ENCODE peak calls at places on chromosomes 6 and 20, in nine cellular contexts. N is kidney tubule cell; M is midbrain; G is prostate gland; P is cardiac muscle cell; E is DMS153; D is CD4-positive, alpha-beta memory T cell; Z is GM12891; I is activated CD4-positive, alpha-beta T cell treated with anti-CD3 and anti-CD28 coated beads, Interleukin-2, amount 50 U/mL, for 1 hour. L is an unnamed sample.

GRCh38 chr20:61979090-61979489 is 86.6 kb downstream of the TAF4 start:
- DNase-seq in N (no peak), I (no peak), D (no peak), Z (no peak), P (no peak), E (no peak), G (no peak), M (no peak), L (no peak)

GRCh38 chr6:53694800-53695394 is 29.3 kb upstream of the KLHL31 start:
- DNase-seq in D (no peak), E (no peak), N (no peak), I (no peak), Z (no peak), P (peak), G (no peak), M (no peak), L (no peak)

GRCh38 chr6:4660377-4661321 is 115.6 kb upstream of the CDYL start:
- DNase-seq in G (no peak), E (no peak), P (no peak), M (no peak), N (no peak), D (no peak), I (no peak), Z (no peak), L (no peak)

GRCh38 chr6:16704706-16705402 is 56.4 kb downstream of the ATXN1 start:
- DNase-seq in P (peak), N (no peak), D (no peak), M (no peak), G (no peak), I (peak), E (no peak), Z (no peak), L (no peak)

GRCh38 chr6:159400806-159401205 is 231.6 kb downstream of the FNDC1 start:
- DNase-seq in G (no peak), N (peak), Z (no peak), P (no peak), D (no peak), I (no peak), M (no peak), E (no peak), L (no peak)

GRCh38 chr6:127554435-127555006 is 22.5 kb upstream of the C6orf58 start:
- DNase-seq in Z (no peak), M (peak), D (peak), G (no peak), E (peak), I (no peak), N (peak), P (peak), L (peak)

GRCh38 chr6:126015869-126016268 is 29.5 kb downstream of the TRMT11 start:
- DNase-seq in N (no peak), D (no peak), P (no peak), I (no peak), E (no peak), G (no peak), Z (no peak), M (no peak), L (no peak)

GRCh38 chr6:33144373-33144772 is 47.9 kb downstream of the COL11A2 start:
- DNase-seq in Z (no peak), I (no peak), N (peak), P (no peak), E (peak), M (peak), G (peak), D (no peak), L (no peak)

GRCh38 chr20:16351415-16351814 is 221.8 kb downstream of the KIF16B start:
- DNase-seq in Z (no peak), G (no peak), P (no peak), D (no peak), N (peak), I (no peak), M (no peak), E (no peak), L (peak)

GRCh38 chr6:66526061-66526460 is 819.0 kb upstream of the EYS start:
- DNase-seq in E (no peak), G (no peak), N (no peak), P (no peak), M (no peak), Z (no peak), D (no peak), I (no peak), L (no peak)